ENCODE peak calls at places on chromosomes 13 and 19, in eight cellular contexts. Z, Y, E, S, N, Q, J and I are unnamed samples.

GRCh38 chr13:22926176-22927007 is 254.4 kb upstream of the SGCG start:
- DNase-seq in Z (peak), S (peak), Y (no peak), Q (no peak), E (peak), J (no peak), N (no peak), I (no peak)

GRCh38 chr19:19539738-19540703 is 2.0 kb downstream of the CILP2 start:
- DNase-seq in J (peak), Z (peak), Q (no peak), E (peak), S (peak), N (peak), Y (peak), I (no peak)

GRCh38 chr19:30373593-30373992 is 1.4 kb downstream of the ZNF536 start:
- DNase-seq in Q (no peak), J (no peak), S (no peak), Z (no peak), E (no peak), Y (no peak), N (no peak), I (no peak)

GRCh38 chr13:96025283-96025682 is 27.9 kb downstream of the UGGT2 start:
- DNase-seq in N (no peak), Q (no peak), Z (no peak), S (no peak), E (no peak), J (no peak), Y (no peak), I (no peak)

GRCh38 chr19:34269081-34269480 is 14.7 kb downstream of the GARRE1 start:
- DNase-seq in Y (no peak), Q (no peak), Z (no peak), S (no peak), J (no peak), E (no peak), N (no peak), I (no peak)

GRCh38 chr19:51325161-51325979 is 13.9 kb downstream of the IGLON5 start:
- DNase-seq in Z (no peak), Q (no peak), S (no peak), E (no peak), N (no peak), Y (peak), J (no peak), I (no peak)

GRCh38 chr19:5534787-5535586 is 32.8 kb downstream of the TINCR start:
- DNase-seq in E (no peak), N (no peak), Y (peak), S (no peak), J (no peak), Z (peak), Q (peak), I (no peak)

GRCh38 chr13:42400188-42400833 is 128.4 kb downstream of the AKAP11 start:
- DNase-seq in Y (no peak), Z (no peak), E (no peak), Q (no peak), J (no peak), S (no peak), N (no peak), I (no peak)

GRCh38 chr19:47446534-47447469 is 24.9 kb downstream of the SLC8A2 start:
- DNase-seq in Q (peak), S (no peak), N (no peak), Z (peak), J (no peak), Y (peak), E (no peak), I (peak)

GRCh38 chr19:55018216-55018615 is 19.8 kb downstream of the GP6 start:
- DNase-seq in Q (no peak), E (no peak), J (no peak), N (no peak), Z (no peak), Y (no peak), S (no peak), I (no peak)